ENCODE peak calls at places on chromosomes 3 and 15, in nine cellular contexts. One of them, this sample, is unnamed.

GRCh38 chr3:184658223-184658860 is 53.5 kb downstream of the MAGEF1 start:
- DNase-seq in hypothalamus: no peak
- DNase-seq in ELR: no peak
- DNase-seq in left cardiac atrium: no peak
- DNase-seq in GDM1: no peak
- DNase-seq in T-helper 2 cell treated with Interferon-gamma antibody and Interleukin-4, amounts not matched to agents 5 μg/mL and 100 μg/mL, for 36 hours: no peak
- DNase-seq in nephron progenitor cell: no peak
- DNase-seq in caudate nucleus: no peak
- DNase-seq in NCI-H2029 treated with DMSO at 0.1 percent for 48 hours: no peak
- DNase-seq in this sample: peak

GRCh38 chr3:185646382-185647133 is 60.5 kb downstream of the SENP2 start:
- DNase-seq in hypothalamus: no peak
- DNase-seq in ELR: no peak
- DNase-seq in left cardiac atrium: no peak
- DNase-seq in GDM1: no peak
- DNase-seq in T-helper 2 cell treated with Interferon-gamma antibody and Interleukin-4, amounts not matched to agents 5 μg/mL and 100 μg/mL, for 36 hours: no peak
- DNase-seq in nephron progenitor cell: no peak
- DNase-seq in caudate nucleus: no peak
- DNase-seq in NCI-H2029 treated with DMSO at 0.1 percent for 48 hours: no peak
- DNase-seq in this sample: no peak

GRCh38 chr3:148880681-148881080 is 15.6 kb downstream of the CPA3 start:
- DNase-seq in hypothalamus: no peak
- DNase-seq in ELR: peak
- DNase-seq in left cardiac atrium: no peak
- DNase-seq in GDM1: peak
- DNase-seq in T-helper 2 cell treated with Interferon-gamma antibody and Interleukin-4, amounts not matched to agents 5 μg/mL and 100 μg/mL, for 36 hours: no peak
- DNase-seq in nephron progenitor cell: no peak
- DNase-seq in caudate nucleus: no peak
- DNase-seq in NCI-H2029 treated with DMSO at 0.1 percent for 48 hours: no peak
- DNase-seq in this sample: peak

GRCh38 chr3:132008841-132009638 is 25.8 kb downstream of the CPNE4 start:
- DNase-seq in hypothalamus: no peak
- DNase-seq in ELR: no peak
- DNase-seq in left cardiac atrium: no peak
- DNase-seq in GDM1: no peak
- DNase-seq in T-helper 2 cell treated with Interferon-gamma antibody and Interleukin-4, amounts not matched to agents 5 μg/mL and 100 μg/mL, for 36 hours: no peak
- DNase-seq in nephron progenitor cell: no peak
- DNase-seq in caudate nucleus: no peak
- DNase-seq in NCI-H2029 treated with DMSO at 0.1 percent for 48 hours: peak
- DNase-seq in this sample: no peak

GRCh38 chr3:15861163-15861562 is 63.4 kb upstream of the ANKRD28 start:
- DNase-seq in hypothalamus: no peak
- DNase-seq in ELR: no peak
- DNase-seq in left cardiac atrium: no peak
- DNase-seq in GDM1: no peak
- DNase-seq in T-helper 2 cell treated with Interferon-gamma antibody and Interleukin-4, amounts not matched to agents 5 μg/mL and 100 μg/mL, for 36 hours: no peak
- DNase-seq in nephron progenitor cell: no peak
- DNase-seq in caudate nucleus: no peak
- DNase-seq in NCI-H2029 treated with DMSO at 0.1 percent for 48 hours: no peak
- DNase-seq in this sample: no peak

GRCh38 chr15:29135702-29136426 is 133.8 kb downstream of the NSMCE3 start:
- DNase-seq in hypothalamus: no peak
- DNase-seq in ELR: no peak
- DNase-seq in left cardiac atrium: no peak
- DNase-seq in GDM1: no peak
- DNase-seq in T-helper 2 cell treated with Interferon-gamma antibody and Interleukin-4, amounts not matched to agents 5 μg/mL and 100 μg/mL, for 36 hours: no peak
- DNase-seq in nephron progenitor cell: no peak
- DNase-seq in caudate nucleus: no peak
- DNase-seq in NCI-H2029 treated with DMSO at 0.1 percent for 48 hours: no peak
- DNase-seq in this sample: no peak

GRCh38 chr3:45054196-45054857 is 28.2 kb downstream of the CLEC3B start:
- DNase-seq in hypothalamus: no peak
- DNase-seq in ELR: peak
- DNase-seq in left cardiac atrium: no peak
- DNase-seq in GDM1: no peak
- DNase-seq in T-helper 2 cell treated with Interferon-gamma antibody and Interleukin-4, amounts not matched to agents 5 μg/mL and 100 μg/mL, for 36 hours: no peak
- DNase-seq in nephron progenitor cell: no peak
- DNase-seq in caudate nucleus: no peak
- DNase-seq in NCI-H2029 treated with DMSO at 0.1 percent for 48 hours: no peak
- DNase-seq in this sample: peak

GRCh38 chr3:168862466-168862865 is 766.7 kb upstream of the GOLIM4 start:
- DNase-seq in hypothalamus: no peak
- DNase-seq in ELR: no peak
- DNase-seq in left cardiac atrium: no peak
- DNase-seq in GDM1: no peak
- DNase-seq in T-helper 2 cell treated with Interferon-gamma antibody and Interleukin-4, amounts not matched to agents 5 μg/mL and 100 μg/mL, for 36 hours: no peak
- DNase-seq in nephron progenitor cell: no peak
- DNase-seq in caudate nucleus: no peak
- DNase-seq in NCI-H2029 treated with DMSO at 0.1 percent for 48 hours: no peak
- DNase-seq in this sample: peak

GRCh38 chr3:30084971-30085403 is 521.4 kb upstream of the TGFBR2 start:
- DNase-seq in hypothalamus: no peak
- DNase-seq in ELR: no peak
- DNase-seq in left cardiac atrium: no peak
- DNase-seq in GDM1: no peak
- DNase-seq in T-helper 2 cell treated with Interferon-gamma antibody and Interleukin-4, amounts not matched to agents 5 μg/mL and 100 μg/mL, for 36 hours: no peak
- DNase-seq in nephron progenitor cell: no peak
- DNase-seq in caudate nucleus: no peak
- DNase-seq in NCI-H2029 treated with DMSO at 0.1 percent for 48 hours: no peak
- DNase-seq in this sample: no peak

GRCh38 chr3:129934234-129935123 is 40.0 kb upstream of the TRH start:
- DNase-seq in hypothalamus: no peak
- DNase-seq in ELR: peak
- DNase-seq in left cardiac atrium: no peak
- DNase-seq in GDM1: no peak
- DNase-seq in T-helper 2 cell treated with Interferon-gamma antibody and Interleukin-4, amounts not matched to agents 5 μg/mL and 100 μg/mL, for 36 hours: peak
- DNase-seq in nephron progenitor cell: peak
- DNase-seq in caudate nucleus: peak
- DNase-seq in NCI-H2029 treated with DMSO at 0.1 percent for 48 hours: no peak
- DNase-seq in this sample: peak

GRCh38 chr15:38508647-38509046 is 54.7 kb downstream of the FAM98B start:
- DNase-seq in hypothalamus: no peak
- DNase-seq in ELR: no peak
- DNase-seq in left cardiac atrium: no peak
- DNase-seq in GDM1: no peak
- DNase-seq in T-helper 2 cell treated with Interferon-gamma antibody and Interleukin-4, amounts not matched to agents 5 μg/mL and 100 μg/mL, for 36 hours: peak
- DNase-seq in nephron progenitor cell: no peak
- DNase-seq in caudate nucleus: no peak
- DNase-seq in NCI-H2029 treated with DMSO at 0.1 percent for 48 hours: no peak
- DNase-seq in this sample: no peak

This sample was measured in LHCN-M2.